ENCODE peak calls at places on chromosomes 1 and 21, in ten cellular contexts. One of them, this sample, is unnamed.

GRCh38 chr1:50378757-50379156 is 44.5 kb downstream of the DMRTA2 start:
- DNase-seq in stomach: no peak
- DNase-seq in suprapubic skin: no peak
- DNase-seq in transverse colon: no peak
- DNase-seq in HL-60: no peak
- DNase-seq in breast epithelium: no peak
- DNase-seq in upper lobe of left lung: no peak
- DNase-seq in SK-N-MC: no peak
- DNase-seq in K562: no peak
- DNase-seq in HCT116: no peak
- DNase-seq in this sample: no peak

GRCh38 chr1:152933196-152933595 is 13.8 kb upstream of the SPRR5 start:
- DNase-seq in upper lobe of left lung: no peak
- DNase-seq in transverse colon: no peak
- DNase-seq in K562: no peak
- DNase-seq in breast epithelium: no peak
- DNase-seq in stomach: no peak
- DNase-seq in suprapubic skin: no peak
- DNase-seq in HL-60: no peak
- DNase-seq in HCT116: no peak
- DNase-seq in SK-N-MC: no peak
- DNase-seq in this sample: peak; percentile 78

GRCh38 chr1:95207223-95207935 is 26.6 kb upstream of the RWDD3 start:
- DNase-seq in upper lobe of left lung: no peak
- DNase-seq in transverse colon: no peak
- DNase-seq in suprapubic skin: no peak
- DNase-seq in HCT116: no peak
- DNase-seq in K562: no peak
- DNase-seq in SK-N-MC: no peak
- DNase-seq in stomach: peak; percentile 31
- DNase-seq in HL-60: no peak
- DNase-seq in breast epithelium: no peak
- DNase-seq in this sample: no peak

GRCh38 chr1:37647281-37647680 is 12.6 kb upstream of the RSPO1 start:
- DNase-seq in HCT116: no peak
- DNase-seq in HL-60: no peak
- DNase-seq in K562: no peak
- DNase-seq in stomach: no peak
- DNase-seq in breast epithelium: no peak
- DNase-seq in SK-N-MC: no peak
- DNase-seq in suprapubic skin: no peak
- DNase-seq in transverse colon: no peak
- DNase-seq in upper lobe of left lung: no peak
- DNase-seq in this sample: no peak

GRCh38 chr21:42120056-42120903 is 49.2 kb downstream of the UMODL1 start:
- DNase-seq in upper lobe of left lung: no peak
- DNase-seq in stomach: no peak
- DNase-seq in K562: no peak
- DNase-seq in suprapubic skin: no peak
- DNase-seq in SK-N-MC: no peak
- DNase-seq in transverse colon: peak; percentile 47
- DNase-seq in HCT116: no peak
- DNase-seq in HL-60: no peak
- DNase-seq in breast epithelium: no peak
- DNase-seq in this sample: no peak

GRCh38 chr1:66542811-66543767 is 9.1 kb downstream of the SGIP1 start:
- DNase-seq in breast epithelium: peak; percentile 65
- DNase-seq in K562: no peak
- DNase-seq in HL-60: no peak
- DNase-seq in HCT116: peak; percentile 91
- DNase-seq in SK-N-MC: no peak
- DNase-seq in upper lobe of left lung: no peak
- DNase-seq in suprapubic skin: no peak
- DNase-seq in transverse colon: peak; percentile 74
- DNase-seq in stomach: peak; percentile 85
- DNase-seq in this sample: no peak

GRCh38 chr1:222777977-222778376 is 36.9 kb upstream of the DISP1 start:
- DNase-seq in HCT116: no peak
- DNase-seq in K562: no peak
- DNase-seq in transverse colon: no peak
- DNase-seq in upper lobe of left lung: no peak
- DNase-seq in stomach: no peak
- DNase-seq in breast epithelium: no peak
- DNase-seq in SK-N-MC: no peak
- DNase-seq in suprapubic skin: no peak
- DNase-seq in HL-60: no peak
- DNase-seq in this sample: no peak

GRCh38 chr1:47515390-47515789 is 77.5 kb downstream of the FOXD2 start:
- DNase-seq in transverse colon: no peak
- DNase-seq in SK-N-MC: no peak
- DNase-seq in HL-60: no peak
- DNase-seq in upper lobe of left lung: no peak
- DNase-seq in breast epithelium: no peak
- DNase-seq in suprapubic skin: peak; percentile 21
- DNase-seq in stomach: no peak
- DNase-seq in K562: peak; percentile 69
- DNase-seq in HCT116: no peak
- DNase-seq in this sample: no peak

GRCh38 chr21:31656199-31657095 is 3.0 kb upstream of the SOD1 start:
- DNase-seq in stomach: no peak
- DNase-seq in SK-N-MC: no peak
- DNase-seq in K562: no peak
- DNase-seq in upper lobe of left lung: no peak
- DNase-seq in breast epithelium: no peak
- DNase-seq in suprapubic skin: no peak
- DNase-seq in HCT116: no peak
- DNase-seq in transverse colon: no peak
- DNase-seq in HL-60: no peak
- DNase-seq in this sample: peak; percentile 86

GRCh38 chr1:153628638-153629342 is 556 bp downstream of the S100A1 start:
- DNase-seq in suprapubic skin: peak; percentile 61
- DNase-seq in SK-N-MC: no peak
- DNase-seq in stomach: no peak
- DNase-seq in HCT116: no peak
- DNase-seq in transverse colon: no peak
- DNase-seq in HL-60: no peak
- DNase-seq in K562: no peak
- DNase-seq in upper lobe of left lung: no peak
- DNase-seq in breast epithelium: no peak
- DNase-seq in this sample: no peak

GRCh38 chr1:117572546-117572945 is 33.3 kb upstream of the TENT5C start:
- DNase-seq in suprapubic skin: no peak
- DNase-seq in HL-60: no peak
- DNase-seq in stomach: peak; percentile 39
- DNase-seq in breast epithelium: no peak
- DNase-seq in transverse colon: peak; percentile 69
- DNase-seq in upper lobe of left lung: no peak
- DNase-seq in K562: no peak
- DNase-seq in SK-N-MC: no peak
- DNase-seq in HCT116: no peak
- DNase-seq in this sample: no peak

GRCh38 chr21:35256468-35256988 is 207.4 kb upstream of the RUNX1 start:
- DNase-seq in stomach: peak; percentile 95
- DNase-seq in HCT116: peak; percentile 89
- DNase-seq in transverse colon: peak; percentile 78
- DNase-seq in HL-60: no peak
- DNase-seq in breast epithelium: peak; percentile 64
- DNase-seq in SK-N-MC: no peak
- DNase-seq in K562: peak; percentile 77
- DNase-seq in upper lobe of left lung: peak; percentile 91
- DNase-seq in suprapubic skin: peak; percentile 76
- DNase-seq in this sample: peak; percentile 92

GRCh38 chr1:212973899-212974298 is 23.6 kb downstream of the VASH2 start:
- DNase-seq in breast epithelium: no peak
- DNase-seq in suprapubic skin: no peak
- DNase-seq in upper lobe of left lung: no peak
- DNase-seq in transverse colon: no peak
- DNase-seq in stomach: peak; percentile 13
- DNase-seq in HCT116: no peak
- DNase-seq in HL-60: no peak
- DNase-seq in SK-N-MC: no peak
- DNase-seq in K562: no peak
- DNase-seq in this sample: no peak
- TF ChIP-seq POLR2AphosphoS5 in breast epithelium: no peak
- TF ChIP-seq POLR2AphosphoS5 in suprapubic skin: no peak
- TF ChIP-seq POLR2AphosphoS5 in upper lobe of left lung: no peak
- TF ChIP-seq POLR2AphosphoS5 in transverse colon: no peak
- TF ChIP-seq POLR2AphosphoS5 in stomach: no peak
- TF ChIP-seq POLR2AphosphoS5 in HCT116: no peak
- TF ChIP-seq POLR2AphosphoS5 in HL-60: no peak
- TF ChIP-seq POLR2AphosphoS5 in SK-N-MC: no peak
- TF ChIP-seq POLR2AphosphoS5 in K562: no peak
- TF ChIP-seq POLR2AphosphoS5 in this sample: no peak

GRCh38 chr1:207009945-207010344 is 22.6 kb downstream of the C1orf116 start:
- DNase-seq in stomach: peak; percentile 76
- DNase-seq in K562: no peak
- DNase-seq in transverse colon: no peak
- DNase-seq in suprapubic skin: no peak
- DNase-seq in SK-N-MC: no peak
- DNase-seq in HCT116: no peak
- DNase-seq in breast epithelium: no peak
- DNase-seq in upper lobe of left lung: peak; percentile 72
- DNase-seq in HL-60: no peak
- DNase-seq in this sample: no peak
- TF ChIP-seq POLR2AphosphoS5 in stomach: peak; percentile 74
- TF ChIP-seq POLR2AphosphoS5 in K562: no peak
- TF ChIP-seq POLR2AphosphoS5 in transverse colon: no peak
- TF ChIP-seq POLR2AphosphoS5 in suprapubic skin: no peak
- TF ChIP-seq POLR2AphosphoS5 in SK-N-MC: no peak
- TF ChIP-seq POLR2AphosphoS5 in HCT116: no peak
- TF ChIP-seq POLR2AphosphoS5 in breast epithelium: no peak
- TF ChIP-seq POLR2AphosphoS5 in upper lobe of left lung: no peak
- TF ChIP-seq POLR2AphosphoS5 in HL-60: no peak
- TF ChIP-seq POLR2AphosphoS5 in this sample: no peak

GRCh38 chr1:32249831-32250525 is 1.1 kb upstream of the LCK start:
- DNase-seq in K562: peak; percentile 60
- DNase-seq in breast epithelium: no peak
- DNase-seq in upper lobe of left lung: peak; percentile 64
- DNase-seq in SK-N-MC: no peak
- DNase-seq in transverse colon: peak; percentile 79
- DNase-seq in HL-60: peak; percentile 52
- DNase-seq in stomach: peak; percentile 52
- DNase-seq in suprapubic skin: peak; percentile 67
- DNase-seq in HCT116: no peak
- DNase-seq in this sample: no peak
- TF ChIP-seq POLR2AphosphoS5 in K562: no peak
- TF ChIP-seq POLR2AphosphoS5 in breast epithelium: no peak
- TF ChIP-seq POLR2AphosphoS5 in upper lobe of left lung: peak; percentile 50
- TF ChIP-seq POLR2AphosphoS5 in SK-N-MC: no peak
- TF ChIP-seq POLR2AphosphoS5 in transverse colon: peak; percentile 51
- TF ChIP-seq POLR2AphosphoS5 in HL-60: no peak
- TF ChIP-seq POLR2AphosphoS5 in stomach: no peak
- TF ChIP-seq POLR2AphosphoS5 in suprapubic skin: no peak
- TF ChIP-seq POLR2AphosphoS5 in HCT116: no peak
- TF ChIP-seq POLR2AphosphoS5 in this sample: peak; percentile 77

GRCh38 chr1:181190362-181191035 is 102.0 kb downstream of the IER5 start:
- DNase-seq in upper lobe of left lung: peak; percentile 9
- DNase-seq in stomach: no peak
- DNase-seq in breast epithelium: no peak
- DNase-seq in suprapubic skin: peak; percentile 44
- DNase-seq in K562: peak; percentile 33
- DNase-seq in SK-N-MC: no peak
- DNase-seq in transverse colon: no peak
- DNase-seq in HL-60: no peak
- DNase-seq in HCT116: no peak
- DNase-seq in this sample: no peak

GRCh38 chr1:181189691-181190361 is 101.3 kb downstream of the IER5 start:
- DNase-seq in HCT116: peak; percentile 19
- DNase-seq in suprapubic skin: no peak
- DNase-seq in K562: peak; percentile 82
- DNase-seq in stomach: peak; percentile 82
- DNase-seq in upper lobe of left lung: peak; percentile 55
- DNase-seq in transverse colon: peak; percentile 75
- DNase-seq in breast epithelium: no peak
- DNase-seq in HL-60: peak; percentile 41
- DNase-seq in SK-N-MC: no peak
- DNase-seq in this sample: no peak

GRCh38 chr1:181191494-181192040 is 103.1 kb downstream of the IER5 start:
- DNase-seq in breast epithelium: no peak
- DNase-seq in HCT116: no peak
- DNase-seq in K562: no peak
- DNase-seq in HL-60: no peak
- DNase-seq in stomach: no peak
- DNase-seq in transverse colon: no peak
- DNase-seq in upper lobe of left lung: no peak
- DNase-seq in SK-N-MC: no peak
- DNase-seq in suprapubic skin: peak; percentile 9
- DNase-seq in this sample: no peak

GRCh38 chr1:181187596-181188126 is 99.2 kb downstream of the IER5 start:
- DNase-seq in HCT116: no peak
- DNase-seq in SK-N-MC: no peak
- DNase-seq in upper lobe of left lung: no peak
- DNase-seq in transverse colon: no peak
- DNase-seq in suprapubic skin: no peak
- DNase-seq in stomach: no peak
- DNase-seq in HL-60: no peak
- DNase-seq in K562: no peak
- DNase-seq in breast epithelium: no peak
- DNase-seq in this sample: no peak

GRCh38 chr1:181189245-181189644 is 100.7 kb downstream of the IER5 start:
- DNase-seq in suprapubic skin: no peak
- DNase-seq in stomach: no peak
- DNase-seq in transverse colon: no peak
- DNase-seq in K562: no peak
- DNase-seq in HCT116: no peak
- DNase-seq in breast epithelium: no peak
- DNase-seq in upper lobe of left lung: no peak
- DNase-seq in HL-60: no peak
- DNase-seq in SK-N-MC: no peak
- DNase-seq in this sample: no peak
- TF ChIP-seq POLR2AphosphoS5 in suprapubic skin: no peak
- TF ChIP-seq POLR2AphosphoS5 in stomach: no peak
- TF ChIP-seq POLR2AphosphoS5 in transverse colon: no peak
- TF ChIP-seq POLR2AphosphoS5 in K562: no peak
- TF ChIP-seq POLR2AphosphoS5 in HCT116: no peak
- TF ChIP-seq POLR2AphosphoS5 in breast epithelium: no peak
- TF ChIP-seq POLR2AphosphoS5 in upper lobe of left lung: no peak
- TF ChIP-seq POLR2AphosphoS5 in HL-60: no peak
- TF ChIP-seq POLR2AphosphoS5 in SK-N-MC: no peak
- TF ChIP-seq POLR2AphosphoS5 in this sample: no peak

GRCh38 chr1:64268653-64269557 is 65.5 kb downstream of the UBE2U start:
- DNase-seq in HL-60: peak; percentile 26
- DNase-seq in transverse colon: peak; percentile 69
- DNase-seq in K562: peak; percentile 75
- DNase-seq in breast epithelium: peak; percentile 56
- DNase-seq in HCT116: peak; percentile 80
- DNase-seq in suprapubic skin: peak; percentile 68
- DNase-seq in SK-N-MC: peak; percentile 96
- DNase-seq in upper lobe of left lung: peak; percentile 67
- DNase-seq in stomach: peak; percentile 71
- DNase-seq in this sample: no peak
- TF ChIP-seq POLR2AphosphoS5 in HL-60: no peak
- TF ChIP-seq POLR2AphosphoS5 in transverse colon: no peak
- TF ChIP-seq POLR2AphosphoS5 in K562: no peak
- TF ChIP-seq POLR2AphosphoS5 in breast epithelium: no peak
- TF ChIP-seq POLR2AphosphoS5 in HCT116: no peak
- TF ChIP-seq POLR2AphosphoS5 in suprapubic skin: no peak
- TF ChIP-seq POLR2AphosphoS5 in SK-N-MC: no peak
- TF ChIP-seq POLR2AphosphoS5 in upper lobe of left lung: no peak
- TF ChIP-seq POLR2AphosphoS5 in stomach: no peak
- TF ChIP-seq POLR2AphosphoS5 in this sample: no peak

GRCh38 chr1:12587981-12588620 is 29.9 kb downstream of the DHRS3 start:
- DNase-seq in transverse colon: no peak
- DNase-seq in SK-N-MC: no peak
- DNase-seq in HL-60: no peak
- DNase-seq in HCT116: no peak
- DNase-seq in suprapubic skin: no peak
- DNase-seq in upper lobe of left lung: no peak
- DNase-seq in stomach: no peak
- DNase-seq in breast epithelium: no peak
- DNase-seq in K562: no peak
- DNase-seq in this sample: no peak
- TF ChIP-seq POLR2AphosphoS5 in transverse colon: no peak
- TF ChIP-seq POLR2AphosphoS5 in SK-N-MC: no peak
- TF ChIP-seq POLR2AphosphoS5 in HL-60: no peak
- TF ChIP-seq POLR2AphosphoS5 in HCT116: no peak
- TF ChIP-seq POLR2AphosphoS5 in suprapubic skin: no peak
- TF ChIP-seq POLR2AphosphoS5 in upper lobe of left lung: no peak
- TF ChIP-seq POLR2AphosphoS5 in stomach: no peak
- TF ChIP-seq POLR2AphosphoS5 in breast epithelium: no peak
- TF ChIP-seq POLR2AphosphoS5 in K562: no peak
- TF ChIP-seq POLR2AphosphoS5 in this sample: no peak